ENCODE peak calls at places on chromosome 10, in seven cellular contexts. One of them, this sample, is unnamed.

GRCh38 chr10:74048433-74048832 is 50.5 kb downstream of the VCL start:
- DNase-seq in HCT116: no peak
- DNase-seq in PC-9: no peak
- DNase-seq in hepatocyte: no peak
- DNase-seq in GM23248: no peak
- DNase-seq in PC-3: no peak
- DNase-seq in MM.1S: no peak
- DNase-seq in this sample: no peak

GRCh38 chr10:8956400-8956799 is 901.9 kb downstream of the GATA3 start:
- DNase-seq in HCT116: no peak
- DNase-seq in PC-9: no peak
- DNase-seq in hepatocyte: no peak
- DNase-seq in GM23248: no peak
- DNase-seq in PC-3: no peak
- DNase-seq in MM.1S: no peak
- DNase-seq in this sample: no peak

GRCh38 chr10:50325449-50326188 is 74.3 kb upstream of the ASAH2 start:
- DNase-seq in HCT116: peak; percentile 41
- DNase-seq in PC-9: peak; percentile 35
- DNase-seq in hepatocyte: no peak
- DNase-seq in GM23248: peak; percentile 99
- DNase-seq in PC-3: peak; percentile 100
- DNase-seq in MM.1S: peak; percentile 75
- DNase-seq in this sample: peak; percentile 48

GRCh38 chr10:99360935-99361334 is 31.8 kb downstream of the CNNM1 start:
- DNase-seq in HCT116: no peak
- DNase-seq in PC-9: no peak
- DNase-seq in hepatocyte: no peak
- DNase-seq in GM23248: no peak
- DNase-seq in PC-3: no peak
- DNase-seq in MM.1S: no peak
- DNase-seq in this sample: no peak

GRCh38 chr10:67256984-67257383 is 331.1 kb downstream of the LRRTM3 start:
- DNase-seq in HCT116: no peak
- DNase-seq in PC-9: no peak
- DNase-seq in hepatocyte: no peak
- DNase-seq in GM23248: no peak
- DNase-seq in PC-3: no peak
- DNase-seq in MM.1S: no peak
- DNase-seq in this sample: no peak

GRCh38 chr10:52771534-52772455 is 789 bp downstream of the MBL2 start:
- DNase-seq in HCT116: no peak
- DNase-seq in PC-9: no peak
- DNase-seq in hepatocyte: no peak
- DNase-seq in GM23248: peak; percentile 72
- DNase-seq in PC-3: peak; percentile 99
- DNase-seq in MM.1S: no peak
- DNase-seq in this sample: no peak

GRCh38 chr10:119860866-119861601 is 11.6 kb downstream of the MCMBP start:
- DNase-seq in HCT116: no peak
- DNase-seq in PC-9: no peak
- DNase-seq in hepatocyte: no peak
- DNase-seq in GM23248: no peak
- DNase-seq in PC-3: no peak
- DNase-seq in MM.1S: no peak
- DNase-seq in this sample: no peak

GRCh38 chr10:43461950-43462349 is 25.0 kb downstream of the ZNF487 start:
- DNase-seq in HCT116: peak; percentile 80
- DNase-seq in PC-9: peak; percentile 25
- DNase-seq in hepatocyte: peak; percentile 92
- DNase-seq in GM23248: peak; percentile 87
- DNase-seq in PC-3: peak; percentile 95
- DNase-seq in MM.1S: peak; percentile 84
- DNase-seq in this sample: peak; percentile 94

GRCh38 chr10:20494474-20494873 is 402.6 kb downstream of the NEBL start:
- DNase-seq in HCT116: no peak
- DNase-seq in PC-9: no peak
- DNase-seq in hepatocyte: no peak
- DNase-seq in GM23248: peak; percentile 0
- DNase-seq in PC-3: peak; percentile 25
- DNase-seq in MM.1S: no peak
- DNase-seq in this sample: no peak

GRCh38 chr10:15200626-15201025 is 32.1 kb upstream of the NMT2 start:
- DNase-seq in HCT116: peak; percentile 90
- DNase-seq in PC-9: peak; percentile 14
- DNase-seq in hepatocyte: peak; percentile 34
- DNase-seq in GM23248: peak; percentile 87
- DNase-seq in PC-3: peak; percentile 89
- DNase-seq in MM.1S: no peak
- DNase-seq in this sample: peak; percentile 79

GRCh38 chr10:102781089-102781920 is 37.6 kb downstream of the WBP1L start:
- DNase-seq in HCT116: no peak
- DNase-seq in PC-9: no peak
- DNase-seq in hepatocyte: peak; percentile 32
- DNase-seq in GM23248: no peak
- DNase-seq in PC-3: no peak
- DNase-seq in MM.1S: peak; percentile 92
- DNase-seq in this sample: peak; percentile 52

GRCh38 chr10:102917314-102917961 is 656 bp upstream of the CNNM2 start:
- DNase-seq in HCT116: peak; percentile 55
- DNase-seq in PC-9: peak; percentile 74
- DNase-seq in hepatocyte: peak; percentile 92
- DNase-seq in GM23248: peak; percentile 88
- DNase-seq in PC-3: peak; percentile 66
- DNase-seq in MM.1S: peak; percentile 79
- DNase-seq in this sample: peak; percentile 91

GRCh38 chr10:17129711-17130110 is at the start of gene CUBN:
- DNase-seq in HCT116: no peak
- DNase-seq in PC-9: no peak
- DNase-seq in hepatocyte: no peak
- DNase-seq in GM23248: no peak
- DNase-seq in PC-3: no peak
- DNase-seq in MM.1S: no peak
- DNase-seq in this sample: no peak

GRCh38 chr10:21675157-21675796 is 141.2 kb downstream of the MLLT10 start:
- DNase-seq in HCT116: peak; percentile 37
- DNase-seq in PC-9: peak; percentile 3
- DNase-seq in hepatocyte: peak; percentile 21
- DNase-seq in GM23248: peak; percentile 51
- DNase-seq in PC-3: peak; percentile 61
- DNase-seq in MM.1S: peak; percentile 18
- DNase-seq in this sample: peak; percentile 81

GRCh38 chr10:51063659-51064535 is 10.4 kb upstream of the PRKG1 start:
- DNase-seq in HCT116: peak; percentile 15
- DNase-seq in PC-9: no peak
- DNase-seq in hepatocyte: peak; percentile 47
- DNase-seq in GM23248: peak; percentile 71
- DNase-seq in PC-3: peak; percentile 99
- DNase-seq in MM.1S: peak; percentile 43
- DNase-seq in this sample: peak; percentile 70

GRCh38 chr10:86836044-86836443 is 79.6 kb downstream of the BMPR1A start:
- DNase-seq in HCT116: no peak
- DNase-seq in PC-9: no peak
- DNase-seq in hepatocyte: no peak
- DNase-seq in GM23248: no peak
- DNase-seq in PC-3: peak; percentile 25
- DNase-seq in MM.1S: no peak
- DNase-seq in this sample: no peak

GRCh38 chr10:103630156-103630555 is 136.7 kb downstream of the NEURL1 start:
- DNase-seq in HCT116: no peak
- DNase-seq in PC-9: no peak
- DNase-seq in hepatocyte: no peak
- DNase-seq in GM23248: no peak
- DNase-seq in PC-3: no peak
- DNase-seq in MM.1S: no peak
- DNase-seq in this sample: no peak

GRCh38 chr10:17006631-17007161 is 122.9 kb downstream of the CUBN start:
- DNase-seq in HCT116: no peak
- DNase-seq in PC-9: no peak
- DNase-seq in hepatocyte: no peak
- DNase-seq in GM23248: peak; percentile 36
- DNase-seq in PC-3: no peak
- DNase-seq in MM.1S: no peak
- DNase-seq in this sample: no peak

GRCh38 chr10:102347236-102347828 is 48.2 kb upstream of the NFKB2 start:
- DNase-seq in HCT116: peak; percentile 68
- DNase-seq in PC-9: peak; percentile 39
- DNase-seq in hepatocyte: peak; percentile 52
- DNase-seq in GM23248: peak; percentile 63
- DNase-seq in PC-3: peak; percentile 49
- DNase-seq in MM.1S: no peak
- DNase-seq in this sample: peak; percentile 79

GRCh38 chr10:70551971-70552422 is 50.5 kb downstream of the PRF1 start:
- DNase-seq in HCT116: no peak
- DNase-seq in PC-9: no peak
- DNase-seq in hepatocyte: peak; percentile 77
- DNase-seq in GM23248: peak; percentile 23
- DNase-seq in PC-3: no peak
- DNase-seq in MM.1S: no peak
- DNase-seq in this sample: no peak

GRCh38 chr10:60200682-60201053 is 189.0 kb downstream of the ANK3 start:
- DNase-seq in HCT116: no peak
- DNase-seq in PC-9: no peak
- DNase-seq in hepatocyte: no peak
- DNase-seq in GM23248: no peak
- DNase-seq in PC-3: no peak
- DNase-seq in MM.1S: no peak
- DNase-seq in this sample: no peak

GRCh38 chr10:119304541-119304940 is 97.2 kb downstream of the GRK5 start:
- DNase-seq in HCT116: no peak
- DNase-seq in PC-9: no peak
- DNase-seq in hepatocyte: no peak
- DNase-seq in GM23248: no peak
- DNase-seq in PC-3: no peak
- DNase-seq in MM.1S: no peak
- DNase-seq in this sample: no peak

GRCh38 chr10:3886666-3887251 is 101.8 kb upstream of the KLF6 start:
- DNase-seq in HCT116: no peak
- DNase-seq in PC-9: peak; percentile 32
- DNase-seq in hepatocyte: peak; percentile 79
- DNase-seq in GM23248: peak; percentile 94
- DNase-seq in PC-3: peak; percentile 51
- DNase-seq in MM.1S: no peak
- DNase-seq in this sample: no peak

GRCh38 chr10:188546-188945 is 53.3 kb downstream of the ZMYND11 start:
- DNase-seq in HCT116: no peak
- DNase-seq in PC-9: no peak
- DNase-seq in hepatocyte: no peak
- DNase-seq in GM23248: peak; percentile 25
- DNase-seq in PC-3: no peak
- DNase-seq in MM.1S: no peak
- DNase-seq in this sample: no peak

GRCh38 chr10:15088428-15089261 is at the start of gene ACBD7:
- DNase-seq in HCT116: peak; percentile 52
- DNase-seq in PC-9: peak; percentile 78
- DNase-seq in hepatocyte: peak; percentile 89
- DNase-seq in GM23248: peak; percentile 91
- DNase-seq in PC-3: peak; percentile 77
- DNase-seq in MM.1S: peak; percentile 85
- DNase-seq in this sample: peak; percentile 94

GRCh38 chr10:114825513-114826253 is 4.1 kb downstream of the FHIP2A start:
- DNase-seq in HCT116: no peak
- DNase-seq in PC-9: no peak
- DNase-seq in hepatocyte: peak; percentile 11
- DNase-seq in GM23248: peak; percentile 84
- DNase-seq in PC-3: peak; percentile 19
- DNase-seq in MM.1S: no peak
- DNase-seq in this sample: no peak
- H3K27ac ChIP-seq in HCT116: no peak overlapping the region
- H3K27ac ChIP-seq in PC-9: no peak overlapping the region
- H3K27ac ChIP-seq in hepatocyte: peak overlapping the region; percentile 6
- H3K27ac ChIP-seq in GM23248: peak overlapping the region; percentile 87
- H3K27ac ChIP-seq in PC-3: no peak overlapping the region
- H3K27ac ChIP-seq in MM.1S: no peak overlapping the region
- H3K27ac ChIP-seq in this sample: no peak overlapping the region

DNA sequence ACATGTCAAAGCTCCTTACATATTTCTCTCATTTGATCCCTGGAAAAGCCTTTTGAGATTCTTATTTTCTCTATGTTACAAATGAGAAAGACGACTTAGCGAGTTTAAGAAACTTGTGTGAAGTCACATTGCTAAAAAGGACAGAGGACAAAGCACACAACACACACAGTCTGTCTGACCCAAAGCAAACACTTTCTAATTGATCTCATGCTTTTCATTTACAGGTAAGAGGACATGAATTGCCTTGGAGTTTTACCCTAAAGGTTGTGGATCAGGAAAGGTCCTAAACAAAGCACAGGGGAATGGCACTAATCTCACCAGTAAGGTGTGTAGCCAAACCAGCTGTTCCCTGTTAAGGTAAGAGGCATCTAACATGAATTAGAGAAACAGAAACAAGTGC is 18.7 kb downstream of the SLC35G1 start:
- DNase-seq in HCT116: no peak
- DNase-seq in PC-9: no peak
- DNase-seq in hepatocyte: no peak
- DNase-seq in GM23248: no peak
- DNase-seq in PC-3: no peak
- DNase-seq in MM.1S: no peak
- DNase-seq in this sample: no peak
- H3K9me2 ChIP-seq in HCT116: no peaks in the 10 kb centered on the region
- H3K9me2 ChIP-seq in PC-9: no peaks in the 10 kb centered on the region
- H3K9me2 ChIP-seq in hepatocyte: no peaks in the 10 kb centered on the region
- H3K9me2 ChIP-seq in GM23248: no peaks in the 10 kb centered on the region
- H3K9me2 ChIP-seq in PC-3: no peaks in the 10 kb centered on the region
- H3K9me2 ChIP-seq in MM.1S: no peaks in the 10 kb centered on the region
- H3K9me2 ChIP-seq in this sample: no peaks in the 10 kb centered on the region

GRCh38 chr10:123134058-123134914 is 1.5 kb upstream of the HMX3 start:
- DNase-seq in HCT116: no peak
- DNase-seq in PC-9: no peak
- DNase-seq in hepatocyte: no peak
- DNase-seq in GM23248: peak; percentile 29
- DNase-seq in PC-3: no peak
- DNase-seq in MM.1S: no peak
- DNase-seq in this sample: peak; percentile 52

GRCh38 chr10:123135415-123136141 is at the start of gene HMX3:
- DNase-seq in HCT116: no peak
- DNase-seq in PC-9: no peak
- DNase-seq in hepatocyte: no peak
- DNase-seq in GM23248: peak; percentile 62
- DNase-seq in PC-3: no peak
- DNase-seq in MM.1S: no peak
- DNase-seq in this sample: peak; percentile 85

GRCh38 chr10:123134915-123135414 is 805 bp upstream of the HMX3 start:
- DNase-seq in HCT116: no peak
- DNase-seq in PC-9: no peak
- DNase-seq in hepatocyte: no peak
- DNase-seq in GM23248: no peak
- DNase-seq in PC-3: no peak
- DNase-seq in MM.1S: no peak
- DNase-seq in this sample: peak; percentile 42

GRCh38 chr10:123133511-123133910 is 2.3 kb upstream of the HMX3 start:
- DNase-seq in HCT116: no peak
- DNase-seq in PC-9: no peak
- DNase-seq in hepatocyte: no peak
- DNase-seq in GM23248: no peak
- DNase-seq in PC-3: no peak
- DNase-seq in MM.1S: no peak
- DNase-seq in this sample: peak; percentile 62

GRCh38 chr10:123132576-123133477 is 2.9 kb upstream of the HMX3 start:
- DNase-seq in HCT116: peak; percentile 81
- DNase-seq in PC-9: peak; percentile 65
- DNase-seq in hepatocyte: peak; percentile 91
- DNase-seq in GM23248: peak; percentile 86
- DNase-seq in PC-3: peak; percentile 84
- DNase-seq in MM.1S: peak; percentile 81
- DNase-seq in this sample: peak; percentile 97
- TF ChIP-seq EZH2 in HCT116: no peak
- TF ChIP-seq EZH2 in PC-9: no peak
- TF ChIP-seq EZH2 in hepatocyte: peak; percentile 42
- TF ChIP-seq EZH2 in GM23248: peak; percentile 49
- TF ChIP-seq EZH2 in PC-3: no peak
- TF ChIP-seq EZH2 in MM.1S: no peak
- TF ChIP-seq EZH2 in this sample: peak; percentile 41

GRCh38 chr10:44577533-44577932 is 192.6 kb upstream of the CXCL12 start:
- DNase-seq in HCT116: no peak
- DNase-seq in PC-9: no peak
- DNase-seq in hepatocyte: no peak
- DNase-seq in GM23248: no peak
- DNase-seq in PC-3: no peak
- DNase-seq in MM.1S: no peak
- DNase-seq in this sample: no peak
- H3K27ac ChIP-seq in HCT116: no peak overlapping the region
- H3K27ac ChIP-seq in PC-9: no peak overlapping the region
- H3K27ac ChIP-seq in hepatocyte: no peak overlapping the region
- H3K27ac ChIP-seq in GM23248: no peak overlapping the region
- H3K27ac ChIP-seq in PC-3: peak overlapping the region; percentile 47
- H3K27ac ChIP-seq in MM.1S: no peak overlapping the region
- H3K27ac ChIP-seq in this sample: no peak overlapping the region

This sample was measured in GM23338.